ENCODE peak calls at places on chromosome 20, in four cellular contexts. F, V, K and B are unnamed samples.

GRCh38 chr20:59706106-59706693 is 101.9 kb downstream of the PHACTR3 start:
- DNase-seq in F (no peak), V (no peak), K (no peak), B (no peak)

GRCh38 chr20:23926526-23926880 is 47.0 kb upstream of the CST5 start:
- DNase-seq in F (no peak), V (no peak), K (no peak), B (no peak)

GRCh38 chr20:12056836-12057235 is 139.1 kb downstream of the BTBD3 start:
- DNase-seq in F (no peak), V (no peak), K (no peak), B (no peak)

GRCh38 chr20:62792940-62793756 is 3.1 kb upstream of the MRGBP start:
- DNase-seq in F (no peak), V (no peak), K (no peak), B (no peak)

GRCh38 chr20:48703511-48704219 is 124.1 kb downstream of the PREX1 start:
- DNase-seq in F (no peak), V (no peak), K (peak), B (no peak)

GRCh38 chr20:6504826-6505225 is 262.7 kb upstream of the BMP2 start:
- DNase-seq in F (no peak), V (no peak), K (no peak), B (no peak)

GRCh38 chr20:61835301-61835700 is 230.4 kb downstream of the TAF4 start:
- DNase-seq in F (no peak), V (no peak), K (no peak), B (no peak)

GRCh38 chr20:3614509-3614908 is 48.7 kb downstream of the GFRA4 start:
- DNase-seq in F (no peak), V (no peak), K (no peak), B (peak)

GRCh38 chr20:34114809-34115208 is 2.8 kb upstream of the EIF2S2 start:
- DNase-seq in F (no peak), V (no peak), K (no peak), B (no peak)

GRCh38 chr20:61875996-61876395 is 189.7 kb downstream of the TAF4 start:
- DNase-seq in F (no peak), V (no peak), K (no peak), B (no peak)